ENCODE peak calls at places on chromosomes 13 and 19, in seven cellular contexts. Q is AG04450, G is cardiac fibroblast, V is IMR-90, N is psoas muscle, Z is NB4, E is lower lobe of right lung. J is an unnamed sample.

GRCh38 chr19:46634656-46635218 is 1.3 kb downstream of the GNG8 start:
- DNase-seq in G (no peak), E (no peak), N (no peak), Q (no peak), V (no peak), Z (no peak), J (no peak)

GRCh38 chr13:37023871-37024270 is 23.3 kb downstream of the EXOSC8 start:
- DNase-seq in G (no peak), Q (no peak), E (no peak), V (peak; percentile 70), N (no peak), Z (no peak), J (no peak)

GRCh38 chr19:10404888-10405808 is 1.8 kb upstream of the CDC37 start:
- DNase-seq in N (no peak), E (no peak), V (no peak), Z (no peak), G (no peak), Q (no peak), J (no peak)

GRCh38 chr13:75135325-75135825 is 346.6 kb downstream of the TBC1D4 start:
- DNase-seq in E (no peak), V (peak; percentile 93), G (peak; percentile 91), Q (peak; percentile 81), Z (no peak), N (no peak), J (peak; percentile 98)

GRCh38 chr13:76813874-76814273 is 72.3 kb downstream of the KCTD12 start:
- DNase-seq in E (no peak), N (no peak), Q (no peak), Z (peak; percentile 5), V (no peak), G (no peak), J (no peak)

GRCh38 chr13:99589575-99589974 is 88.3 kb downstream of the TM9SF2 start:
- DNase-seq in Q (no peak), G (no peak), N (no peak), V (no peak), Z (no peak), E (no peak), J (no peak)

GRCh38 chr19:28582807-28583206 is 630.1 kb downstream of the UQCRFS1 start:
- DNase-seq in V (no peak), N (no peak), E (no peak), Q (no peak), Z (no peak), G (no peak), J (no peak)

GRCh38 chr19:8367327-8368001 is 3.5 kb downstream of the ANGPTL4 start:
- DNase-seq in E (peak; percentile 81), Q (peak; percentile 96), V (peak; percentile 98), N (peak; percentile 96), Z (peak; percentile 55), G (peak; percentile 99), J (peak; percentile 99)

GRCh38 chr13:30910676-30911075 is 4.6 kb downstream of the MEDAG start:
- DNase-seq in Q (no peak), V (no peak), G (no peak), N (no peak), E (no peak), Z (no peak), J (no peak)

GRCh38 chr19:17394891-17395415 is 957 bp upstream of the CCDC194 start:
- DNase-seq in Q (no peak), N (peak; percentile 78), Z (peak; percentile 84), G (peak; percentile 60), E (peak; percentile 80), V (peak; percentile 53), J (peak; percentile 71)

GRCh38 chr13:71722206-71722605 is 144.8 kb downstream of the DACH1 start:
- DNase-seq in V (peak; percentile 7), Q (no peak), Z (no peak), N (no peak), G (no peak), E (no peak), J (peak; percentile 3)

GRCh38 chr13:36418022-36418805 is 14.1 kb upstream of the CCNA1 start:
- DNase-seq in N (no peak), Q (no peak), V (peak; percentile 58), Z (peak; percentile 97), E (no peak), G (peak; percentile 53), J (peak; percentile 77)

DNA sequence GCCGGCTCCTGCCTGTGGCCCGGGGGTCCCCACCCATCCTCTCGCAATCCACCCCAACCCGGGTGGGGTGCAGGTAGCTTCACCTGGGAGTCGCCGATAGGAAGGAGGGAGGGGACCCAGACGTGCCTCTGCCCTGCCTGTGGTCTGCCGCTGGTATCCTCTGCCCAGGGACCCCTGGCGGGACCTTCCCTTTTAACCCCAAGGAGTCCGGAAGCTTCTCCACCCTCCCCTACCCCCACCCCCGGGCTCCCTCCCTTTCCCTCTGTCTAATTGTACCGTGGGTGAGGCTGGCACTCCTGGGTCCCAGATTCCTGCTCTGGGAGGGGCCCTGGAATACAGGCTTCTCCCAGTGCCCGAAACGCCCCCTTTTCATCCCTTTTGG is at the start of gene KLK10:
- DNase-seq in G (no peak), V (no peak), E (no peak), N (no peak), Q (no peak), Z (no peak), J (no peak)
- H3K4me3 ChIP-seq in G (peak within 1 kb of the TSS; percentile 19), V (peak within 1 kb of the TSS; percentile 4), E (peak within 1 kb of the TSS; percentile 43), N (peak within 1 kb of the TSS; percentile 49), Q (no peak within 1 kb of the TSS), Z (no peak within 1 kb of the TSS), J (peak within 1 kb of the TSS; percentile 32)

GRCh38 chr13:106095406-106095805 is 440.1 kb downstream of the EFNB2 start:
- DNase-seq in G (no peak), V (no peak), Z (no peak), Q (no peak), N (no peak), E (no peak), J (no peak)
- TF ChIP-seq CTCF in G (no peak), V (no peak), Z (no peak), Q (no peak), N (no peak), E (no peak), J (no peak)

GRCh38 chr19:39261704-39262103 is 6.5 kb upstream of the IFNL2 start:
- DNase-seq in G (no peak), E (no peak), Q (no peak), N (no peak), V (no peak), Z (no peak), J (no peak)

GRCh38 chr19:39264306-39265290 is 3.6 kb upstream of the IFNL2 start:
- DNase-seq in V (no peak), Z (no peak), N (no peak), E (no peak), G (peak; percentile 8), Q (no peak), J (peak; percentile 9)

GRCh38 chr19:39262496-39262895 is 5.7 kb upstream of the IFNL2 start:
- DNase-seq in Q (no peak), Z (no peak), G (no peak), E (no peak), V (no peak), N (no peak), J (no peak)

GRCh38 chr19:39263912-39264305 is 4.3 kb upstream of the IFNL2 start:
- DNase-seq in Z (no peak), V (no peak), Q (no peak), N (no peak), E (no peak), G (no peak), J (no peak)

GRCh38 chr19:39265321-39265916 is 2.8 kb upstream of the IFNL2 start:
- DNase-seq in Z (no peak), G (no peak), N (no peak), E (no peak), V (no peak), Q (no peak), J (no peak)
- H3K4me3 ChIP-seq in Z (no peak overlapping the region), G (no peak overlapping the region), N (no peak overlapping the region), E (no peak overlapping the region), V (no peak overlapping the region), Q (no peak overlapping the region), J (no peak overlapping the region)

GRCh38 chr19:5545984-5546383 is 21.8 kb downstream of the TINCR start:
- DNase-seq in Z (no peak), Q (no peak), V (no peak), N (no peak), G (no peak), E (no peak), J (no peak)

GRCh38 chr19:5542665-5543064 is 25.1 kb downstream of the TINCR start:
- DNase-seq in G (peak; percentile 9), E (no peak), N (no peak), Z (no peak), Q (no peak), V (no peak), J (no peak)

GRCh38 chr19:5545051-5545450 is 22.7 kb downstream of the TINCR start:
- DNase-seq in Q (no peak), E (no peak), V (no peak), G (no peak), N (no peak), Z (no peak), J (no peak)

GRCh38 chr19:5547881-5548280 is 19.9 kb downstream of the TINCR start:
- DNase-seq in V (peak; percentile 51), G (peak; percentile 61), Q (peak; percentile 13), E (no peak), Z (peak; percentile 61), N (no peak), J (peak; percentile 43)
- TF ChIP-seq CTCF in V (peak; percentile 68), G (peak; percentile 62), Q (peak; percentile 70), E (peak; percentile 46), Z (peak; percentile 70), N (peak; percentile 27), J (peak; percentile 64)

DNA sequence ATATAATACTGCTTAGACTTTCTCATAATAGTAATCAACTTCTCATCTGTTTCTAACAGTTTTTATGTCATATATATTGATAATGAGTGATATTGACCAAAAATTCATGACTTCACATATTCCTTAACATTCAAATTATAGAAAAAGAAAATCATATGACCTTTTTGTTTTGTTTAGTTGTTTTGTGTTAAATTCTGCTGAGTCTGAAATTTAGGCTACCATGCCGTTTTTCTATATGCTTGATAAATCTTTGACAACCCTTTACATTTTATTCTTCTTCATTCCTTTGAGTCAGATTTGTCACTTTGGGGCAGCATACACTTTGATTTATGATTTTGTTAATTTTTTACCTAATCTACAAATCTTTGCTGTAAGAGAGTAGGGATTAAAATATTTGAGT is 176.4 kb downstream of the ITGBL1 start:
- DNase-seq in N (no peak), Z (no peak), G (no peak), V (no peak), Q (no peak), E (no peak), J (no peak)
- H3K4me3 ChIP-seq in N (no peak overlapping the region), Z (no peak overlapping the region), G (no peak overlapping the region), V (no peak overlapping the region), Q (no peak overlapping the region), E (no peak overlapping the region), J (no peak overlapping the region)

GRCh38 chr19:1468274-1469199 is 10.5 kb downstream of the C19orf25 start:
- DNase-seq in Z (no peak), G (no peak), N (peak; percentile 62), V (peak; percentile 37), Q (no peak), E (no peak), J (peak; percentile 44)
- TF ChIP-seq CTCF in Z (no peak), G (no peak), N (no peak), V (peak; percentile 6), Q (no peak), E (no peak), J (no peak)